ENCODE peak calls at places on chromosomes 7 and 10, in eight cellular contexts. S is tibial nerve; N is cardiac muscle cell; Q is mammary epithelial cell; J is heart left ventricle; C is CD4-positive, alpha-beta T cell; W is heart right ventricle; T is nephron progenitor cell. R is an unnamed sample.

GRCh38 chr10:113549856-113550255 is 3.0 kb upstream of the HABP2 start:
- DNase-seq in S (no peak), N (no peak), Q (no peak), J (no peak), C (no peak), W (no peak), T (no peak), R (no peak)

GRCh38 chr10:72595436-72595835 is 30.4 kb downstream of the MICU1 start:
- DNase-seq in S (no peak), N (no peak), Q (no peak), J (no peak), C (no peak), W (no peak), T (no peak), R (no peak)

GRCh38 chr10:51879238-51879637 is 179.8 kb upstream of the CSTF2T start:
- DNase-seq in S (no peak), N (peak), Q (peak), J (peak), C (no peak), W (peak), T (no peak), R (no peak)

GRCh38 chr10:101660268-101660667 is 34.7 kb downstream of the FBXW4 start:
- DNase-seq in S (no peak), N (no peak), Q (no peak), J (no peak), C (no peak), W (no peak), T (peak), R (no peak)

GRCh38 chr7:12244129-12244528 is 33.0 kb downstream of the TMEM106B start:
- DNase-seq in S (no peak), N (peak), Q (no peak), J (no peak), C (no peak), W (no peak), T (peak), R (no peak)

GRCh38 chr7:155374276-155375252 is 76.9 kb downstream of the INSIG1 start:
- DNase-seq in S (no peak), N (no peak), Q (no peak), J (no peak), C (no peak), W (no peak), T (peak), R (no peak)

GRCh38 chr7:151757274-151757673 is 119.6 kb downstream of the PRKAG2 start:
- DNase-seq in S (no peak), N (no peak), Q (no peak), J (no peak), C (no peak), W (no peak), T (no peak), R (no peak)

GRCh38 chr10:117364121-117364960 is 10.9 kb downstream of the PDZD8 start:
- DNase-seq in S (no peak), N (peak), Q (no peak), J (no peak), C (no peak), W (no peak), T (no peak), R (no peak)

GRCh38 chr10:15461353-15462108 is 90.4 kb upstream of the FAM171A1 start:
- DNase-seq in S (peak), N (peak), Q (peak), J (peak), C (no peak), W (peak), T (no peak), R (no peak)

GRCh38 chr7:27661776-27662489 is 750 bp downstream of the HIBADH start:
- DNase-seq in S (peak), N (peak), Q (peak), J (peak), C (peak), W (no peak), T (no peak), R (peak)

GRCh38 chr7:822692-823276 is 9.5 kb upstream of the SUN1 start:
- DNase-seq in S (no peak), N (no peak), Q (no peak), J (no peak), C (no peak), W (no peak), T (no peak), R (no peak)
- TF ChIP-seq CTCF in S (no peak), N (no peak), Q (peak), J (no peak), C (no peak), W (no peak), T (no peak), R (no peak)

GRCh38 chr10:79105164-79105739 is 36.5 kb downstream of the ZMIZ1 start:
- DNase-seq in S (no peak), N (no peak), Q (no peak), J (no peak), C (no peak), W (no peak), T (no peak), R (no peak)
- TF ChIP-seq CTCF in S (peak), N (no peak), Q (no peak), J (no peak), C (no peak), W (no peak), T (no peak), R (no peak)

GRCh38 chr10:115427611-115428010 is 334.4 kb downstream of the ATRNL1 start:
- DNase-seq in S (no peak), N (no peak), Q (no peak), J (no peak), C (no peak), W (no peak), T (no peak), R (no peak)

GRCh38 chr10:115436999-115437398 is 343.8 kb downstream of the ATRNL1 start:
- DNase-seq in S (no peak), N (no peak), Q (no peak), J (no peak), C (no peak), W (no peak), T (no peak), R (no peak)

DNA sequence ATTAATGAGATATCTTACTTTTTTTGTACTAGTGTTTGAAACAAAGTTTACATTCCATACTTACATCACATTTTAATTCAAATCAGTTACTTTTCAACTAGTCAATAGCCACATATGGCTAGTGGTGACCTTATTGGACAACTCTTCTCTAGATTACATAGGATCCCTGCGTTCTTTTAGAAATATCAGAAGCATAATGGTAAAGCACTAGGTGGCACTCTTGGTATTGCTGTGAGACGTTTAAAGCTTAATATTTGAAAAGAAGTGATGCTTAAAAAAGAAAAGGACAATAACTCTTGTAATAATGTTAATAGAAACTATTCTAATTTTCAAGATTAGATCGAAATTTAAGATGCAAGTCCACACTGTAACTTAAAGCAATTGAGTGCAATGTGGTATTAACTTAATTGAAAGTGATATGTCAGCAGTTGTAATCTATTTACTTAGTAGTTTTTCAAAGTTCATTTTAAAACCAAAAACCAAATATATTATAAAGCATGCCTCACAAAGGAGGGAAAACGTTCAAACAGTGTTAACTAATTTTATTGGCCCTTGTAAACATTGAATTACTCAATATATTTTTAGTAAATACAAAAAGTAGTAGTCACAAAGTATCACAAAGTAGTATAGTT is 339.1 kb downstream of the ATRNL1 start:
- DNase-seq in S (no peak), N (peak), Q (peak), J (no peak), C (no peak), W (no peak), T (no peak), R (no peak)
- TF ChIP-seq CTCF in S (no peak), N (peak), Q (peak), J (peak), C (no peak), W (no peak), T (no peak), R (no peak)

GRCh38 chr10:48509974-48510692 is 94.7 kb downstream of the ARHGAP22 start:
- DNase-seq in S (no peak), N (peak), Q (no peak), J (no peak), C (no peak), W (no peak), T (peak), R (no peak)
- TF ChIP-seq CTCF in S (no peak), N (peak), Q (peak), J (peak), C (no peak), W (peak), T (peak), R (no peak)

GRCh38 chr7:121075952-121076349 is 87.4 kb downstream of the CPED1 start:
- DNase-seq in S (no peak), N (no peak), Q (no peak), J (no peak), C (no peak), W (no peak), T (no peak), R (no peak)
- TF ChIP-seq CTCF in S (no peak), N (no peak), Q (no peak), J (no peak), C (no peak), W (no peak), T (no peak), R (no peak)

DNA sequence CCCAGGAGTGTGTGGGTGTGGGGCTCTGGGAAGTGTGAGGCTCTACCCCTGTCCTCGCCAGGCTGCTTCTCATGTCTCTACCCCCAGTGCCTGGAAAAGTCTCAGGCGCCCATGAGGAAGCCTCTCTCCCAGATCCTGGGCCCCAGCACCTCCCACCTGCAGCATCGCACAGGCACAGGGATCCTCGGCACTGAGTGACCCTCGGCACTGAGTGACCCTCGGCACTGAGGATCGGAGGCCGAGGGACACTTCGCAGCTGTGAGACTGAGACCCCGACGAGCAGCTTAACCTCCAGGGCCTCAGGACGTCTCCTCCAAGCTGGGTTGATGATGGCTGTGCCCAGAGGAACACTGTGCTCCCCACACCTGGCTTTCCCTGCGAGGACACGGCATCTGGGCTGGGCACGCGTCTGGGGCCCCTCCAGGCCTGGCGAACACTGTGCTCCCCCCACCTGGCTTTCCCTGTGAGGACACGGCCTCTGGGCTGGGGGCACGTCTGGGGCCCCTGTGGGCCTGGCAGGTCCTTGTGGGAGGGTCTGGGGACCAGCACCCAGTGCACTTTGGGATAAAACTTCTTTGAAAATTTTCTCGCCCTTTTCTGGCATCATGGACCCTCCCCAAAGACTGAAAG is 158.3 kb upstream of the PPP2R2D start:
- DNase-seq in S (no peak), N (no peak), Q (no peak), J (no peak), C (peak), W (no peak), T (no peak), R (no peak)
- TF ChIP-seq CTCF in S (no peak), N (no peak), Q (no peak), J (no peak), C (no peak), W (no peak), T (no peak), R (no peak)

DNA sequence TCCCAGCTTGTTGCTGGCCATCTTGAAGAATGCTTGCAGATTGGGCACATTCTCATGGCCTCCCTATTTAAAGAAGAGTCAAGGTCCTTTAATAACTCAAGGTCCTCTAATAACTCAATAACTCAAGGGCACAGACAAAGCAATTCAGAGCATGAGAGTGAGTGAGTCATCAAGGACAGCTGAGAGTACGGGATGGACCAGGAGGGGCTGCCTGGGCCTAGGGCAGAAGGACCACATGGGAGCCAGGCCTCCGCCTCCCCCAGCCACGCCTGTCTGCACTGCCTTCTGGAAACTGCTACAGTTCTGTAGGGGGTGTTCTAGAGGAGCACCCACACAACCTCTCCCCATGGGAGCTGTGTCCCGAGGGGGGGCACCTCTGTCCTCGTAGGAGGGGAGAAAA is 48.9 kb downstream of the ZNF503 start:
- DNase-seq in S (no peak), N (no peak), Q (no peak), J (no peak), C (no peak), W (no peak), T (no peak), R (no peak)
- TF ChIP-seq CTCF in S (no peak), N (no peak), Q (no peak), J (no peak), C (no peak), W (no peak), T (no peak), R (no peak)

GRCh38 chr7:69403169-69403568 is 195.1 kb upstream of the AUTS2 start:
- DNase-seq in S (no peak), N (peak), Q (no peak), J (no peak), C (no peak), W (no peak), T (peak), R (no peak)
- TF ChIP-seq CTCF in S (no peak), N (no peak), Q (no peak), J (peak), C (no peak), W (no peak), T (no peak), R (no peak)